ENCODE peak calls at places on chromosome 21, in six cellular contexts. Z is GDM1, A is IMR-90, M is fibroblast of pulmonary artery, W is heart right ventricle, L is NCI-H510A treated with DMSO at 0.1 percent for 48 hours. X is an unnamed sample.

GRCh38 chr21:26945916-26946315 is 21.0 kb downstream of the ADAMTS5 start:
- DNase-seq in Z (no peak), M (no peak), W (peak), A (no peak), L (no peak), X (peak)

GRCh38 chr21:36893581-36893980 is 72.9 kb downstream of the HLCS start:
- DNase-seq in W (no peak), L (no peak), Z (no peak), M (no peak), A (no peak), X (no peak)

GRCh38 chr21:44024895-44025353 is 12.8 kb downstream of the TRAPPC10 start:
- DNase-seq in A (peak), M (peak), W (peak), L (no peak), Z (peak), X (peak)

GRCh38 chr21:33024278-33025103 is 1.2 kb upstream of the OLIG2 start:
- DNase-seq in M (no peak), W (no peak), Z (no peak), L (peak), A (no peak), X (no peak)

GRCh38 chr21:33761104-33762036 is 119.1 kb downstream of the ITSN1 start:
- DNase-seq in A (peak), W (no peak), Z (peak), L (peak), M (peak), X (peak)

GRCh38 chr21:42556960-42557359 is 43.3 kb downstream of the SLC37A1 start:
- DNase-seq in W (no peak), L (no peak), M (no peak), Z (no peak), A (no peak), X (no peak)

GRCh38 chr21:41504030-41504429 is 3.9 kb downstream of the TMPRSS2 start:
- DNase-seq in M (no peak), Z (no peak), A (no peak), W (no peak), L (no peak), X (no peak)

GRCh38 chr21:34606051-34606450 is 8.9 kb downstream of the RCAN1 start:
- DNase-seq in W (no peak), L (no peak), Z (no peak), A (no peak), M (no peak), X (no peak)

GRCh38 chr21:42746593-42747266 is 93.3 kb downstream of the PDE9A start:
- DNase-seq in Z (peak), A (no peak), M (no peak), W (no peak), L (no peak), X (no peak)

GRCh38 chr21:17002628-17003027 is 510.2 kb upstream of the CXADR start:
- DNase-seq in W (no peak), L (no peak), A (no peak), M (no peak), Z (no peak), X (no peak)

GRCh38 chr21:39118604-39119215 is 64.5 kb downstream of the PSMG1 start:
- DNase-seq in W (no peak), M (no peak), Z (no peak), L (no peak), A (no peak), X (no peak)

GRCh38 chr21:45348591-45349327 is 56.2 kb upstream of the COL18A1 start:
- DNase-seq in Z (no peak), L (no peak), A (no peak), W (peak), M (no peak), X (no peak)

GRCh38 chr21:46307625-46308024 is 16.0 kb downstream of the C21orf58 start:
- DNase-seq in A (peak), W (no peak), L (no peak), Z (no peak), M (no peak), X (peak)

GRCh38 chr21:41163086-41163485 is 4.9 kb upstream of the BACE2 start:
- DNase-seq in A (no peak), M (no peak), W (no peak), L (no peak), Z (no peak), X (no peak)

GRCh38 chr21:46119565-46120271 is 21.8 kb downstream of the COL6A2 start:
- DNase-seq in Z (no peak), M (no peak), A (no peak), L (no peak), W (peak), X (peak)

GRCh38 chr21:15793109-15793508 is 63.3 kb downstream of the USP25 start:
- DNase-seq in A (no peak), Z (no peak), W (no peak), L (no peak), M (no peak), X (no peak)

GRCh38 chr21:45721656-45722055 is 78.1 kb downstream of the PCBP3 start:
- DNase-seq in A (peak), Z (no peak), W (no peak), M (peak), L (no peak), X (no peak)

GRCh38 chr21:38440746-38441145 is 57.5 kb downstream of the ERG start:
- DNase-seq in A (peak), L (no peak), M (peak), Z (peak), W (no peak), X (peak)

X was measured in fibroblast of mammary gland.